ENCODE peak calls at places on chromosomes 7 and 10, in eight cellular contexts. One of them, this sample, is unnamed.

GRCh38 chr7:51706851-51707250 is 390.2 kb upstream of the COBL start:
- DNase-seq in GM12878: no peak
- DNase-seq in uterus: no peak
- DNase-seq in heart right ventricle: no peak
- DNase-seq in dorsolateral prefrontal cortex: no peak
- DNase-seq in cardiac muscle cell: no peak
- DNase-seq in lung: no peak
- DNase-seq in brain microvascular endothelial cell: no peak
- DNase-seq in this sample: no peak

GRCh38 chr10:23522345-23522744 is 83.5 kb downstream of the OTUD1 start:
- DNase-seq in cardiac muscle cell: no peak
- DNase-seq in uterus: no peak
- DNase-seq in heart right ventricle: no peak
- DNase-seq in lung: no peak
- DNase-seq in GM12878: no peak
- DNase-seq in dorsolateral prefrontal cortex: no peak
- DNase-seq in brain microvascular endothelial cell: peak; percentile 1
- DNase-seq in this sample: no peak

GRCh38 chr10:27504897-27505457 is 873 bp downstream of the RAB18 start:
- DNase-seq in brain microvascular endothelial cell: peak; percentile 20
- DNase-seq in cardiac muscle cell: no peak
- DNase-seq in heart right ventricle: no peak
- DNase-seq in uterus: no peak
- DNase-seq in lung: no peak
- DNase-seq in dorsolateral prefrontal cortex: no peak
- DNase-seq in GM12878: no peak
- DNase-seq in this sample: no peak

GRCh38 chr7:33395340-33395739 is 266.0 kb downstream of the BBS9 start:
- DNase-seq in cardiac muscle cell: no peak
- DNase-seq in dorsolateral prefrontal cortex: no peak
- DNase-seq in uterus: no peak
- DNase-seq in lung: no peak
- DNase-seq in brain microvascular endothelial cell: no peak
- DNase-seq in GM12878: no peak
- DNase-seq in heart right ventricle: no peak
- DNase-seq in this sample: no peak

GRCh38 chr7:140448781-140449180 is 30.5 kb downstream of the MKRN1 start:
- DNase-seq in cardiac muscle cell: no peak
- DNase-seq in uterus: no peak
- DNase-seq in heart right ventricle: no peak
- DNase-seq in brain microvascular endothelial cell: no peak
- DNase-seq in dorsolateral prefrontal cortex: no peak
- DNase-seq in GM12878: no peak
- DNase-seq in lung: no peak
- DNase-seq in this sample: no peak

GRCh38 chr10:26637521-26638275 is 59.8 kb upstream of the PDSS1 start:
- DNase-seq in heart right ventricle: no peak
- DNase-seq in GM12878: no peak
- DNase-seq in dorsolateral prefrontal cortex: no peak
- DNase-seq in cardiac muscle cell: no peak
- DNase-seq in uterus: no peak
- DNase-seq in lung: no peak
- DNase-seq in brain microvascular endothelial cell: no peak
- DNase-seq in this sample: no peak

GRCh38 chr7:50832744-50833143 is 50.0 kb upstream of the GRB10 start:
- DNase-seq in lung: no peak
- DNase-seq in GM12878: no peak
- DNase-seq in uterus: no peak
- DNase-seq in brain microvascular endothelial cell: peak; percentile 43
- DNase-seq in heart right ventricle: no peak
- DNase-seq in cardiac muscle cell: no peak
- DNase-seq in dorsolateral prefrontal cortex: no peak
- DNase-seq in this sample: no peak

GRCh38 chr7:87330942-87331341 is 14.5 kb upstream of the CROT start:
- DNase-seq in heart right ventricle: no peak
- DNase-seq in lung: no peak
- DNase-seq in cardiac muscle cell: no peak
- DNase-seq in dorsolateral prefrontal cortex: no peak
- DNase-seq in uterus: no peak
- DNase-seq in GM12878: no peak
- DNase-seq in brain microvascular endothelial cell: no peak
- DNase-seq in this sample: no peak

GRCh38 chr10:48601789-48602188 is 3.1 kb downstream of the ARHGAP22 start:
- DNase-seq in dorsolateral prefrontal cortex: no peak
- DNase-seq in cardiac muscle cell: no peak
- DNase-seq in uterus: no peak
- DNase-seq in GM12878: no peak
- DNase-seq in brain microvascular endothelial cell: no peak
- DNase-seq in heart right ventricle: no peak
- DNase-seq in lung: no peak
- DNase-seq in this sample: no peak

GRCh38 chr7:141702047-141702567 is at the start of gene DENND11:
- DNase-seq in uterus: no peak
- DNase-seq in heart right ventricle: peak; percentile 62
- DNase-seq in brain microvascular endothelial cell: no peak
- DNase-seq in cardiac muscle cell: peak; percentile 83
- DNase-seq in lung: peak; percentile 38
- DNase-seq in dorsolateral prefrontal cortex: peak; percentile 40
- DNase-seq in GM12878: no peak
- DNase-seq in this sample: peak; percentile 67

GRCh38 chr7:80879849-80880248 is 39.0 kb downstream of the SEMA3C start:
- DNase-seq in heart right ventricle: no peak
- DNase-seq in lung: no peak
- DNase-seq in cardiac muscle cell: peak; percentile 15
- DNase-seq in brain microvascular endothelial cell: no peak
- DNase-seq in uterus: no peak
- DNase-seq in GM12878: no peak
- DNase-seq in dorsolateral prefrontal cortex: no peak
- DNase-seq in this sample: no peak

GRCh38 chr10:63142136-63142535 is 9.0 kb downstream of the NRBF2 start:
- DNase-seq in heart right ventricle: no peak
- DNase-seq in GM12878: no peak
- DNase-seq in uterus: no peak
- DNase-seq in lung: no peak
- DNase-seq in brain microvascular endothelial cell: no peak
- DNase-seq in dorsolateral prefrontal cortex: no peak
- DNase-seq in cardiac muscle cell: no peak
- DNase-seq in this sample: no peak

GRCh38 chr7:158187055-158187770 is 400.4 kb downstream of the PTPRN2 start:
- DNase-seq in uterus: no peak
- DNase-seq in cardiac muscle cell: no peak
- DNase-seq in lung: no peak
- DNase-seq in heart right ventricle: no peak
- DNase-seq in dorsolateral prefrontal cortex: no peak
- DNase-seq in GM12878: no peak
- DNase-seq in brain microvascular endothelial cell: no peak
- DNase-seq in this sample: no peak

GRCh38 chr7:158191671-158192070 is 396.0 kb downstream of the PTPRN2 start:
- DNase-seq in dorsolateral prefrontal cortex: no peak
- DNase-seq in uterus: no peak
- DNase-seq in heart right ventricle: no peak
- DNase-seq in brain microvascular endothelial cell: no peak
- DNase-seq in lung: no peak
- DNase-seq in GM12878: no peak
- DNase-seq in cardiac muscle cell: no peak
- DNase-seq in this sample: no peak

GRCh38 chr7:158190756-158191155 is 396.9 kb downstream of the PTPRN2 start:
- DNase-seq in cardiac muscle cell: no peak
- DNase-seq in GM12878: no peak
- DNase-seq in dorsolateral prefrontal cortex: no peak
- DNase-seq in lung: no peak
- DNase-seq in uterus: no peak
- DNase-seq in brain microvascular endothelial cell: no peak
- DNase-seq in heart right ventricle: no peak
- DNase-seq in this sample: no peak

GRCh38 chr7:158186406-158186805 is 401.2 kb downstream of the PTPRN2 start:
- DNase-seq in lung: no peak
- DNase-seq in dorsolateral prefrontal cortex: no peak
- DNase-seq in cardiac muscle cell: no peak
- DNase-seq in brain microvascular endothelial cell: no peak
- DNase-seq in heart right ventricle: no peak
- DNase-seq in uterus: no peak
- DNase-seq in GM12878: no peak
- DNase-seq in this sample: no peak

DNA sequence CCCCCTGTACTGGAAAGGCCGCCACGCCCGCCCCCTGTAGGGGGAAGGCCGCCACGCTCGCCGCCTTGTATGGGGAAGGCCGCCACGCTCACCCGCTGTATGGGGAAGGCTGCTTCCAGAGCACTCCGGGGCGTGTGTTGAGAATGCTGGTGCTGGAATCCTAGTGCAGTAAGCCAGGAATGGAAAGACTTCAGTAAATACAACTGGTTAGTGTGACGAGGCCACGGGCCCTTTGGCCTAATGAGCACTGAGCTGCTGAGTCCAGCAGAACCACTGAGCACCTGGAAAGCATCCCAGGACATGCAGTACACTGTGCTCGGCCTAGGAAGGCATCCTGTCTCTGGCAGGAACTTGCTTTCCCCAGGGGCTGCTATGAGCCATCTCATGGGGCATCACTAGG is 398.9 kb downstream of the PTPRN2 start:
- DNase-seq in dorsolateral prefrontal cortex: no peak
- DNase-seq in uterus: no peak
- DNase-seq in cardiac muscle cell: no peak
- DNase-seq in GM12878: no peak
- DNase-seq in lung: no peak
- DNase-seq in brain microvascular endothelial cell: no peak
- DNase-seq in heart right ventricle: no peak
- DNase-seq in this sample: no peak
- H3K27ac ChIP-seq in dorsolateral prefrontal cortex: no peak overlapping the region
- H3K27ac ChIP-seq in uterus: no peak overlapping the region
- H3K27ac ChIP-seq in cardiac muscle cell: no peak overlapping the region
- H3K27ac ChIP-seq in GM12878: no peak overlapping the region
- H3K27ac ChIP-seq in lung: no peak overlapping the region
- H3K27ac ChIP-seq in brain microvascular endothelial cell: no peak overlapping the region
- H3K27ac ChIP-seq in heart right ventricle: no peak overlapping the region
- H3K27ac ChIP-seq in this sample: no peak overlapping the region

DNA sequence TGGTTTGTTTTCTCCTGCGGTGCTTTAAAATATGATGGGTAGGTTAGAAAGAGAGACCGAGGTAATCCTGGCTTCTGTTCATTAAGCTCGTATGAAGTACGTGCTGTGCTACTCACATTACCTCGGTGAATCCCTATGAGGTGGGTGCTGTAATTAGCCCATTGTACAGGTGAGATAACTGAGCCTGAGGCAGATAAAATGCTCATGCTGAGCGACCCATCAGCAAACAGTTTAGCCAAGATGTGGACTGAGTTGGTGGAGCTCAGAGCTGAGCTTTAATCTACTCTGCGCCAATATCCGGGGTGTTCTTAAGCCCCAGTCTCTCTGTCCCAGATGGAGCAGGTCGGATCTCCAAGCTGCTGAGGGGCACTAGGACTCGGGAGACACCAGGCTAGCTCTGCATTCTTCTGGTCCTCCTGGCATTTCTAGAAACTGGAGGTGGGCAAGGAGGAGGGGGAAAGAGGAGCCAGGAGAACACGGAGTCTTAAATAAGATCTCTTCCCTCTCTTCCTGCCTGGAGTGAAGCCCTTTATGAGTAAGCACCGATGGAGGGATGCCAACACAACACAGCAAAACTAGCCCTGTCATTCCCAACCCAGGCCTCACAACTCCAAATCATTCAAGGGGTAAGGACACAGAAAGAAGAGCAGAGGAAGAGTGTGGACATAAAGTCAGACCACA is 458.5 kb downstream of the KCNMA1 start:
- DNase-seq in cardiac muscle cell: no peak
- DNase-seq in lung: peak; percentile 34
- DNase-seq in dorsolateral prefrontal cortex: peak; percentile 55
- DNase-seq in brain microvascular endothelial cell: peak; percentile 81
- DNase-seq in GM12878: no peak
- DNase-seq in uterus: peak; percentile 91
- DNase-seq in heart right ventricle: no peak
- DNase-seq in this sample: no peak
- H3K27ac ChIP-seq in cardiac muscle cell: no peak overlapping the region
- H3K27ac ChIP-seq in lung: no peak overlapping the region
- H3K27ac ChIP-seq in dorsolateral prefrontal cortex: no peak overlapping the region
- H3K27ac ChIP-seq in brain microvascular endothelial cell: peak overlapping the region; percentile 61
- H3K27ac ChIP-seq in GM12878: no peak overlapping the region
- H3K27ac ChIP-seq in uterus: peak overlapping the region; percentile 78
- H3K27ac ChIP-seq in heart right ventricle: no peak overlapping the region
- H3K27ac ChIP-seq in this sample: no peak overlapping the region

DNA sequence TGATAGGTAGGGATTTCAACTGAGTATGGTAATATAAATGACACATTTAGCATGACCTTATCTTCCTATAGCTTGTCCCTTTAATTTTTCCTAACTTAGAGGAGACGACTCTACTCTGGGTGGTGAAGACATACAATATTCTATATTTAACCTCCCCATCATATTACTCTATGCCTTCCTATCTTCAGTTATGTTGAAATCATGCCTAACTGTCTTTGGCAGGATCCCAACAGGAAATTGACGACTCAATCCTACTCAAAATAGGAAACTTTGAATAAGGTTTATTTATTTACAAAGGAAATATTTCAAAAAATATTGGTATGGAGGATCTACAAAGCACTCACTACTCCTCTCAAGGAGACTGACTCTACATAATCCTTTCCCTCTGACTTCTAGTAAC is 24.1 kb upstream of the SEMA3A start:
- DNase-seq in lung: no peak
- DNase-seq in GM12878: no peak
- DNase-seq in heart right ventricle: no peak
- DNase-seq in dorsolateral prefrontal cortex: no peak
- DNase-seq in cardiac muscle cell: no peak
- DNase-seq in brain microvascular endothelial cell: peak; percentile 85
- DNase-seq in uterus: no peak
- DNase-seq in this sample: no peak
- H3K27ac ChIP-seq in lung: no peak overlapping the region
- H3K27ac ChIP-seq in GM12878: no peak overlapping the region
- H3K27ac ChIP-seq in heart right ventricle: no peak overlapping the region
- H3K27ac ChIP-seq in dorsolateral prefrontal cortex: no peak overlapping the region
- H3K27ac ChIP-seq in cardiac muscle cell: no peak overlapping the region
- H3K27ac ChIP-seq in brain microvascular endothelial cell: no peak overlapping the region
- H3K27ac ChIP-seq in uterus: no peak overlapping the region
- H3K27ac ChIP-seq in this sample: no peak overlapping the region

GRCh38 chr7:16921644-16922257 is 40.0 kb upstream of the AGR3 start:
- DNase-seq in heart right ventricle: no peak
- DNase-seq in lung: no peak
- DNase-seq in uterus: no peak
- DNase-seq in GM12878: no peak
- DNase-seq in cardiac muscle cell: no peak
- DNase-seq in brain microvascular endothelial cell: no peak
- DNase-seq in dorsolateral prefrontal cortex: no peak
- DNase-seq in this sample: no peak

GRCh38 chr7:16919440-16919839 is 37.7 kb upstream of the AGR3 start:
- DNase-seq in lung: no peak
- DNase-seq in heart right ventricle: no peak
- DNase-seq in uterus: no peak
- DNase-seq in dorsolateral prefrontal cortex: no peak
- DNase-seq in brain microvascular endothelial cell: no peak
- DNase-seq in GM12878: no peak
- DNase-seq in cardiac muscle cell: no peak
- DNase-seq in this sample: no peak

GRCh38 chr7:16918288-16918895 is 36.6 kb upstream of the AGR3 start:
- DNase-seq in uterus: no peak
- DNase-seq in heart right ventricle: no peak
- DNase-seq in lung: no peak
- DNase-seq in cardiac muscle cell: peak; percentile 61
- DNase-seq in dorsolateral prefrontal cortex: no peak
- DNase-seq in brain microvascular endothelial cell: no peak
- DNase-seq in GM12878: no peak
- DNase-seq in this sample: no peak

GRCh38 chr7:16923019-16923418 is 41.2 kb upstream of the AGR3 start:
- DNase-seq in dorsolateral prefrontal cortex: no peak
- DNase-seq in uterus: no peak
- DNase-seq in lung: no peak
- DNase-seq in cardiac muscle cell: no peak
- DNase-seq in brain microvascular endothelial cell: no peak
- DNase-seq in GM12878: no peak
- DNase-seq in heart right ventricle: no peak
- DNase-seq in this sample: no peak

GRCh38 chr7:16921151-16921550 is 39.4 kb upstream of the AGR3 start:
- DNase-seq in lung: no peak
- DNase-seq in dorsolateral prefrontal cortex: no peak
- DNase-seq in heart right ventricle: no peak
- DNase-seq in cardiac muscle cell: peak; percentile 5
- DNase-seq in uterus: no peak
- DNase-seq in brain microvascular endothelial cell: no peak
- DNase-seq in GM12878: no peak
- DNase-seq in this sample: no peak
- H3K27ac ChIP-seq in lung: peak overlapping the region; percentile 80
- H3K27ac ChIP-seq in dorsolateral prefrontal cortex: no peak overlapping the region
- H3K27ac ChIP-seq in heart right ventricle: no peak overlapping the region
- H3K27ac ChIP-seq in cardiac muscle cell: no peak overlapping the region
- H3K27ac ChIP-seq in uterus: no peak overlapping the region
- H3K27ac ChIP-seq in brain microvascular endothelial cell: no peak overlapping the region
- H3K27ac ChIP-seq in GM12878: no peak overlapping the region
- H3K27ac ChIP-seq in this sample: no peak overlapping the region